ENCODE peak calls at places on chromosomes 13 and 19, in four cellular contexts. T is dorsolateral prefrontal cortex, W is thoracic aorta, L is GM23338. D is an unnamed sample.

GRCh38 chr13:22758245-22758644 is 422.5 kb upstream of the SGCG start:
- DNase-seq in T (no peak), W (no peak), L (peak; percentile 52), D (no peak)

GRCh38 chr13:37755349-37755748 is 114.2 kb downstream of the TRPC4 start:
- DNase-seq in T (no peak), W (no peak), L (no peak), D (no peak)

GRCh38 chr13:85170372-85170771 is 628.8 kb downstream of the SLITRK6 start:
- DNase-seq in T (no peak), W (no peak), L (no peak), D (no peak)

GRCh38 chr19:1847684-1848398 is 442 bp downstream of the REXO1 start:
- DNase-seq in T (no peak), W (no peak), L (peak; percentile 76), D (no peak)

GRCh38 chr19:41920878-41921277 is 7.4 kb downstream of the ERFL start:
- DNase-seq in T (no peak), W (no peak), L (no peak), D (no peak)

GRCh38 chr13:29502391-29503008 is 93.0 kb downstream of the SLC7A1 start:
- DNase-seq in T (no peak), W (no peak), L (no peak), D (no peak)

GRCh38 chr19:32168111-32168510 is 177.3 kb upstream of the ZNF507 start:
- DNase-seq in T (no peak), W (no peak), L (no peak), D (no peak)

GRCh38 chr13:56659041-56659471 is 481.7 kb upstream of the PRR20A start:
- DNase-seq in T (no peak), W (no peak), L (no peak), D (no peak)

GRCh38 chr19:32873560-32873959 is 4.0 kb upstream of the SLC7A9 start:
- DNase-seq in T (no peak), W (no peak), L (no peak), D (no peak)

GRCh38 chr19:5030136-5030820 is 61.4 kb downstream of the KDM4B start:
- DNase-seq in T (no peak), W (no peak), L (no peak), D (no peak)

GRCh38 chr19:11204943-11205349 is 7.6 kb upstream of the KANK2 start:
- DNase-seq in T (no peak), W (no peak), L (no peak), D (no peak)

GRCh38 chr13:27450921-27451461 is 627 bp upstream of the MTIF3 start:
- DNase-seq in T (no peak), W (no peak), L (peak; percentile 64), D (no peak)

GRCh38 chr13:109389456-109389855 is 396.9 kb downstream of the IRS2 start:
- DNase-seq in T (no peak), W (no peak), L (no peak), D (no peak)

GRCh38 chr13:109668433-109669233 is 117.8 kb downstream of the IRS2 start:
- DNase-seq in T (no peak), W (no peak), L (no peak), D (no peak)

GRCh38 chr13:75603038-75603437 is 33.1 kb upstream of the LMO7 start:
- DNase-seq in T (no peak), W (no peak), L (no peak), D (no peak)

GRCh38 chr13:50951366-50951765 is 41.8 kb downstream of the RNASEH2B start:
- DNase-seq in T (no peak), W (no peak), L (no peak), D (no peak)

GRCh38 chr13:93066187-93066586 is 160.4 kb upstream of the GPC6 start:
- DNase-seq in T (no peak), W (no peak), L (no peak), D (no peak)

GRCh38 chr19:12112701-12113100 is 27.4 kb downstream of the ZNF20 start:
- DNase-seq in T (no peak), W (no peak), L (no peak), D (no peak)

DNA sequence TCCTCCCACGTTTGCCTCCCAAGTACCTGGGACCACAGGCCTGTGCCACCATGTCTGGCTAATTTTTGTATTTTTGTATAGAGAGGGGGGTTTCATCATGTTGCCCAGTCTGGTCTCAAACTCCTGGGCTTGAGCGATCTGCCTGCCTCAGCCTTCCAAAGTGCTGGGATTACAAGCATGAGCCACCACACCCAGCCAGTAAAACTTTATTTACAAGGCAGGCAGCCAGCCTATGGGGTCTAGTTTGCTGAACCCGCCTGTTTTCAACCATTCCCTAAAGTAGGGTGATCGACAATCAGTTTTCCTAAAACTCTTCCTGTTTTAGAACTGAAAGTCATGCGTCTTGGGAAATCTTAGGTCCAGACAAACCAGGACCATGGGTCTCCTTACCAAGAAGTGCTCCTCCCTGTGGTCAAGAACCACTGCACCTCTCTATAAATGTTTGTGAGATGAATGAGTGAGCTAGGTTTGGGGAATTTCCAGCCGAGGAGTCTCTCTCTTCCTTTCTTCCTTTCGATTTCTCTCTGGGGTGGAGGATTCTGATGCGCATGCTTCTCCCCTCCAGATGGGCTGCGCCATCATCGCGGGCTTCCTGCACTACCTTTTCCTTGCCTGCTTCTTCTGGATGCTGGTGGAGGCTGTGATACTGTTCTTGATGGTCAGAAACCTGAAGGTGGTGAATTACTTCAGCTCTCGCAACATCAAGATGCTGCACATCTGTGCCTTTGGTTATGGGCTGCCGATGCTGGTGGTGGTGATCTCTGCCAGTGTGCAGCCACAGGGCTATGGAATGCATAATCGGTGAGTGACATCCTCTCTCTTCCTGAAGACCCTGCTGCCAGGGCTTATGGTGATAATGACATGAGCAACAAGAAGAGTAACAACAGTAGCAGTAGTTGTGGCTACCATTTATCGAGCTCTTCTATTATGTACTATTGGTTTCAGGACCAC is 38.7 kb downstream of the ADGRE1 start:
- DNase-seq in T (no peak), W (no peak), L (peak; percentile 3), D (no peak)
- TF ChIP-seq CTCF in T (no peak), W (no peak), L (no peak), D (no peak)

GRCh38 chr19:49295208-49295880 is 29.6 kb downstream of the SLC6A16 start:
- DNase-seq in T (no peak), W (no peak), L (no peak), D (no peak)

GRCh38 chr19:49290517-49290916 is 34.5 kb downstream of the SLC6A16 start:
- DNase-seq in T (no peak), W (no peak), L (no peak), D (no peak)

GRCh38 chr19:49297403-49297802 is 27.6 kb downstream of the SLC6A16 start:
- DNase-seq in T (no peak), W (no peak), L (no peak), D (no peak)

DNA sequence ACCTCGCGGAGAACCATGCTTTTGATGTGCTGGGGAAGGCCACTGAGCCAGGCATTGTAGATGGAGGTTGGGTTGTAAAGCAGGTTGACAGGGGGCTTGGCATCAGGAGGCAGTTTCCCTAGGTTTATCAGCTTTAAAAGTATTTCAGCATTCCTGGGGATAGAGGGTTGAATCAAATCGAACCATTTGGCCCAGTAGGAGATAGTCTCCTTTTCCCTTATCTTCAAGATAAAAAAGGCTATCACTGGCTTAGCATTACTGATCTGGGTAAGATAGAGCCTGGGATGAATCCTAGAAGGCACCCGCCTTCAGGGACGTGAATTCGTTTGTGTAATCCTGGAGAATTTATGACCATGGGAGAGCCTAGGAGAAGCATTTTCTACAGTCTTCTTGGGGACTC is 30.6 kb downstream of the SLC6A16 start:
- DNase-seq in T (no peak), W (no peak), L (no peak), D (no peak)
- TF ChIP-seq CTCF in T (no peak), W (no peak), L (no peak), D (no peak)

GRCh38 chr13:31742102-31742695 is 2.9 kb downstream of the RXFP2 start:
- DNase-seq in T (peak; percentile 26), W (no peak), L (peak; percentile 87), D (no peak)
- TF ChIP-seq CTCF in T (peak; percentile 99), W (peak; percentile 94), L (peak; percentile 98), D (peak; percentile 93)

DNA sequence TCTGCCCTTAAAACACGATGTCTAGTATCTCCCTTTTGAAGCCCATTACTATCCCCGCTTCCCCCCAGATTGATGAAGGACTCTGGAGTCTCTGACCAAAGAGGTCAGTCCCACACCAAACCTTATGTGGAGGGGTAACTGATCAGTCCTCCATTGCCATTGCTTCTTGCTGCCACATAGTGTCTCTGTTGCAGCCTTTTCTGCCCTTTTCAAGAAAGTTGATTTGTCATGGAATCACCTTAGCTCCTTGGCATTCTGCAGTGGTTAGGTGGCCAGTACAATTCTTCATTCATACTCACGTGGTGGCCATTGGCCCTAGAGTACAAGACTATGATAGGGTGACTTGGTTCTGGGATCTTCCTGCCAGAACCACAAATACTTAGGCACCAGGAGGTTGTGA is 8.4 kb upstream of the HTR2A start:
- DNase-seq in T (no peak), W (no peak), L (peak; percentile 51), D (no peak)
- TF ChIP-seq CTCF in T (no peak), W (no peak), L (peak; percentile 46), D (no peak)

GRCh38 chr13:44412341-44412935 is 38.8 kb downstream of the SERP2 start:
- DNase-seq in T (no peak), W (no peak), L (no peak), D (no peak)
- TF ChIP-seq CTCF in T (no peak), W (no peak), L (no peak), D (no peak)

DNA sequence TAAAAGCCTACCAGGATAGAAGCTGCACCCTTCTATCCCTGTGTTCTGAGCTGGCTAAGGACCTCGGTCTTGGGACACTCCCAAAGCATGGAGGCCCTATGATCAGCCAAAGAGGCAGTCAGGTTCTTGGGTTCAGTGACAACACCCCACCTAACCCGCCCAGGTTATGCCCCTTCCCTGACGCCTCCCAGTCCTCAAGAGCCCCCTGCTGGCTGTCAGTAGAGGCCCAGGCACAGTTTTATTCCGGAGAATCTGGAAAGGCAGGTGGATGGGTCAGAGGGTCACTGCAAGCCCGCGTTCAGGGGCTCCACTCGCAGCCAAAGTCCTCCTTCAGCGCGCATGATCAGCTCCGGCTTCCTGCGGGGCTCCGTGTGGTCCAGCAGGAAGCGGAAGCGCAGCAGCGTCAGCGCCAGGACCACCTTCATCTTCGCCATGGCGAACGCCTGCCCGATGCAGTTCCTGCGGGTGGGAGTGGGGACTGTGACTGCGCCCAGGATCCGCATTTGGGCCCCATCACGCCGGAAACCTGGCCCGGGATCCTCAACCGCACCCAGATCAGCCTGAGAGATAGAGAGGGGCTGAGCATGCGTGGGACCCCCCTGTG is 22.3 kb downstream of the OR10H3 start:
- DNase-seq in T (no peak), W (no peak), L (no peak), D (no peak)
- TF ChIP-seq CTCF in T (no peak), W (no peak), L (no peak), D (peak; percentile 3)

GRCh38 chr19:18675779-18676178 is 7.7 kb upstream of the CRTC1 start:
- DNase-seq in T (no peak), W (no peak), L (peak; percentile 84), D (no peak)
- TF ChIP-seq CTCF in T (peak; percentile 39), W (no peak), L (peak; percentile 87), D (peak; percentile 33)